ENCODE peak calls at places on chromosome 2, in six cellular contexts. S is small intestine; O is HT1080; H is HTR-8/SVneo; F is CD4-positive, alpha-beta memory T cell; U is HFF-Myc. W is an unnamed sample.
A peak's percentile ranks its signal among the peaks of the same experiment; 100 is the strongest.

GRCh38 chr2:36277876-36278523 is 77.6 kb upstream of the CRIM1 start:
- DNase-seq in H (no peak), S (peak; percentile 15), U (no peak), O (no peak), F (no peak), W (peak; percentile 16)

GRCh38 chr2:129067070-129067469 is 748.4 kb upstream of the HS6ST1 start:
- DNase-seq in F (no peak), H (no peak), O (no peak), S (no peak), U (no peak), W (no peak)

GRCh38 chr2:240766072-240766471 is 53.9 kb downstream of the KIF1A start:
- DNase-seq in F (no peak), O (no peak), U (no peak), S (no peak), H (no peak), W (no peak)

GRCh38 chr2:26488463-26489212 is 10.7 kb upstream of the OTOF start:
- DNase-seq in U (no peak), O (no peak), S (no peak), H (no peak), F (no peak), W (no peak)

GRCh38 chr2:162113771-162114168 is 38.3 kb downstream of the GCG start:
- DNase-seq in U (no peak), F (no peak), H (no peak), S (no peak), O (peak; percentile 50), W (peak; percentile 75)

GRCh38 chr2:21981127-21981526 is 857.4 kb downstream of the TDRD15 start:
- DNase-seq in O (peak; percentile 8), U (no peak), H (no peak), S (no peak), F (no peak), W (no peak)

GRCh38 chr2:100291152-100291970 is 30.9 kb downstream of the LONRF2 start:
- DNase-seq in F (peak; percentile 70), U (peak; percentile 96), H (peak; percentile 87), S (peak; percentile 92), O (peak; percentile 99), W (peak; percentile 99)

GRCh38 chr2:212330263-212330662 is 208.3 kb downstream of the ERBB4 start:
- DNase-seq in O (peak; percentile 1), U (no peak), S (no peak), H (no peak), F (no peak), W (no peak)

GRCh38 chr2:205708231-205708631 is 25.9 kb downstream of the NRP2 start:
- DNase-seq in H (no peak), U (no peak), F (no peak), S (no peak), O (no peak), W (peak; percentile 72)

GRCh38 chr2:189178726-189179606 is 595 bp downstream of the COL5A2 start:
- DNase-seq in H (peak; percentile 25), S (peak; percentile 3), O (no peak), U (peak; percentile 50), F (no peak), W (no peak)

GRCh38 chr2:20925265-20925889 is 102.5 kb upstream of the LDAH start:
- DNase-seq in S (no peak), O (no peak), U (no peak), F (no peak), H (peak; percentile 36), W (no peak)

GRCh38 chr2:23510471-23510870 is 125.5 kb downstream of the KLHL29 start:
- DNase-seq in S (no peak), O (no peak), H (no peak), U (no peak), F (no peak), W (no peak)

GRCh38 chr2:29336334-29336733 is 221.1 kb downstream of the CLIP4 start:
- DNase-seq in H (no peak), U (no peak), O (peak; percentile 8), S (no peak), F (no peak), W (no peak)

GRCh38 chr2:85823951-85824350 is 64.8 kb downstream of the ST3GAL5 start:
- DNase-seq in F (no peak), U (no peak), S (no peak), H (no peak), O (no peak), W (no peak)

GRCh38 chr2:219155054-219155644 is 5.5 kb downstream of the NHEJ1 start:
- DNase-seq in O (peak; percentile 56), S (peak; percentile 84), U (peak; percentile 63), H (peak; percentile 49), F (no peak), W (peak; percentile 53)

GRCh38 chr2:102110596-102111334 is 31.8 kb upstream of the IL1R1 start:
- DNase-seq in S (no peak), U (no peak), O (no peak), F (no peak), H (no peak), W (no peak)

GRCh38 chr2:129237966-129238725 is 741.3 kb upstream of the RAB6C start:
- DNase-seq in O (peak; percentile 65), S (no peak), H (no peak), F (no peak), U (no peak), W (no peak)

GRCh38 chr2:149329068-149329467 is 1.3 kb upstream of the LYPD6 start:
- DNase-seq in F (no peak), S (peak; percentile 34), H (peak; percentile 13), O (no peak), U (no peak), W (no peak)

GRCh38 chr2:144519934-144520717 is at the start of gene ZEB2:
- DNase-seq in O (no peak), F (no peak), U (peak; percentile 91), S (peak; percentile 17), H (no peak), W (peak; percentile 90)

GRCh38 chr2:109525836-109526235 is 87.9 kb downstream of the SEPTIN10 start:
- DNase-seq in U (no peak), O (no peak), S (no peak), H (no peak), F (no peak), W (no peak)

GRCh38 chr2:69489793-69490192 is 52.6 kb upstream of the NFU1 start:
- DNase-seq in H (no peak), S (no peak), F (no peak), O (no peak), U (no peak), W (no peak)

GRCh38 chr2:223523541-223523940 is 78.6 kb downstream of the SCG2 start:
- DNase-seq in O (peak; percentile 58), U (no peak), S (no peak), F (no peak), H (no peak), W (no peak)

GRCh38 chr2:46329803-46330775 is 32.9 kb downstream of the EPAS1 start:
- DNase-seq in U (no peak), F (no peak), S (no peak), H (peak; percentile 78), O (peak; percentile 81), W (peak; percentile 89)

GRCh38 chr2:69985684-69986083 is 24.3 kb upstream of the ASPRV1 start:
- DNase-seq in F (no peak), U (no peak), S (no peak), O (no peak), H (no peak), W (no peak)

W was measured in RCC 7860.